ENCODE peak calls at places on chromosomes 16 and 17, in six cellular contexts. C is fibroblast of pulmonary artery; T is thyroid gland; A is stimulated activated CD4-positive, alpha-beta T cell treated with anti-CD3 and anti-CD28 coated beads, Interleukin-1b, Interleukin-23, amount 100 ng/mL, for 1 hour; Q is gastrocnemius medialis; W is activated T-helper 1 cell treated with Interleukin-2 at 50 U/mL for 16 hours. L is an unnamed sample.

GRCh38 chr16:4273858-4274291 is 1.1 kb upstream of the TFAP4 start:
- DNase-seq in C (peak; percentile 75), T (peak; percentile 68), A (no peak), Q (no peak), W (no peak), L (peak; percentile 31)

GRCh38 chr17:66691644-66692500 is 143.0 kb upstream of the CACNG5 start:
- DNase-seq in C (peak; percentile 91), T (no peak), A (no peak), Q (no peak), W (no peak), L (peak; percentile 96)

GRCh38 chr17:68418876-68419275 is 38.4 kb downstream of the WIPI1 start:
- DNase-seq in C (peak; percentile 17), T (no peak), A (no peak), Q (no peak), W (no peak), L (no peak)

GRCh38 chr17:16961792-16962191 is 10.1 kb downstream of the TNFRSF13B start:
- DNase-seq in C (no peak), T (no peak), A (no peak), Q (no peak), W (no peak), L (no peak)

GRCh38 chr16:66845791-66846221 is 1.6 kb downstream of the CA7 start:
- DNase-seq in C (no peak), T (no peak), A (no peak), Q (no peak), W (no peak), L (no peak)

GRCh38 chr17:57597531-57598453 is 147.3 kb downstream of the CCDC182 start:
- DNase-seq in C (peak; percentile 84), T (peak; percentile 74), A (no peak), Q (no peak), W (no peak), L (peak; percentile 85)

GRCh38 chr17:7251330-7252175 is at the start of gene CTDNEP1:
- DNase-seq in C (peak; percentile 100), T (peak; percentile 97), A (peak; percentile 95), Q (peak; percentile 98), W (peak; percentile 98), L (peak; percentile 100)

GRCh38 chr16:15795615-15796014 is 61.2 kb downstream of the MYH11 start:
- DNase-seq in C (no peak), T (no peak), A (no peak), Q (no peak), W (no peak), L (no peak)

GRCh38 chr17:64402469-64402868 is 11.8 kb upstream of the PECAM1 start:
- DNase-seq in C (no peak), T (no peak), A (no peak), Q (no peak), W (no peak), L (no peak)

GRCh38 chr17:57949649-57950048 is 5.6 kb downstream of the CUEDC1 start:
- DNase-seq in C (no peak), T (peak; percentile 41), A (no peak), Q (no peak), W (no peak), L (no peak)

GRCh38 chr17:15168379-15168778 is 96.7 kb downstream of the PMP22 start:
- DNase-seq in C (no peak), T (no peak), A (no peak), Q (no peak), W (no peak), L (no peak)

GRCh38 chr16:82248257-82248656 is 78.2 kb upstream of the MPHOSPH6 start:
- DNase-seq in C (no peak), T (no peak), A (no peak), Q (no peak), W (no peak), L (no peak)

GRCh38 chr17:13508916-13509315 is 92.8 kb downstream of the HS3ST3A1 start:
- DNase-seq in C (peak; percentile 45), T (no peak), A (no peak), Q (no peak), W (no peak), L (peak; percentile 39)

GRCh38 chr16:66580605-66581209 is 1.4 kb downstream of the CMTM2 start:
- DNase-seq in C (peak; percentile 66), T (no peak), A (no peak), Q (no peak), W (no peak), L (peak; percentile 87)

GRCh38 chr17:61408151-61409041 is 8.8 kb downstream of the TBX2 start:
- DNase-seq in C (no peak), T (no peak), A (no peak), Q (no peak), W (no peak), L (no peak)

GRCh38 chr17:18184143-18185007 is 747 bp downstream of the ALKBH5 start:
- DNase-seq in C (peak; percentile 33), T (peak; percentile 41), A (peak; percentile 39), Q (peak; percentile 46), W (peak; percentile 53), L (peak; percentile 46)

GRCh38 chr16:49581630-49582298 is 208.2 kb downstream of the C16orf78 start:
- DNase-seq in C (no peak), T (no peak), A (no peak), Q (no peak), W (no peak), L (no peak)

GRCh38 chr17:75810216-75810615 is 25.6 kb downstream of the UNK start:
- DNase-seq in C (no peak), T (no peak), A (no peak), Q (no peak), W (no peak), L (no peak)

GRCh38 chr17:38904892-38905291 is 20.5 kb upstream of the LASP1NB start:
- DNase-seq in C (no peak), T (no peak), A (no peak), Q (no peak), W (no peak), L (no peak)

GRCh38 chr17:29591737-29592624 is 951 bp upstream of the ANKRD13B start:
- DNase-seq in C (peak; percentile 73), T (peak; percentile 89), A (peak; percentile 76), Q (peak; percentile 73), W (peak; percentile 67), L (peak; percentile 76)

GRCh38 chr17:28684963-28685362 is 23.0 kb downstream of the SUPT6H start:
- DNase-seq in C (peak; percentile 49), T (peak; percentile 94), A (no peak), Q (peak; percentile 65), W (no peak), L (peak; percentile 43)

GRCh38 chr17:64213995-64214507 is 49.0 kb downstream of the TEX2 start:
- DNase-seq in C (no peak), T (no peak), A (no peak), Q (no peak), W (no peak), L (peak; percentile 54)

GRCh38 chr16:81158964-81159363 is 62.8 kb upstream of the GCSH start:
- DNase-seq in C (no peak), T (no peak), A (no peak), Q (no peak), W (no peak), L (no peak)

GRCh38 chr17:2264023-2264860 is 39.3 kb downstream of the SMG6 start:
- DNase-seq in C (peak; percentile 57), T (no peak), A (no peak), Q (no peak), W (no peak), L (peak; percentile 48)

GRCh38 chr17:73604046-73604445 is 40.2 kb downstream of the SDK2 start:
- DNase-seq in C (no peak), T (no peak), A (no peak), Q (no peak), W (no peak), L (no peak)

GRCh38 chr17:27596106-27596505 is 34.9 kb upstream of the LGALS9 start:
- DNase-seq in C (peak; percentile 38), T (peak; percentile 68), A (no peak), Q (no peak), W (no peak), L (no peak)

GRCh38 chr17:69761767-69762321 is 313.2 kb upstream of the KCNJ16 start:
- DNase-seq in C (peak; percentile 88), T (no peak), A (no peak), Q (no peak), W (no peak), L (peak; percentile 89)

GRCh38 chr17:5413682-5414081 is 5.8 kb downstream of the NUP88 start:
- DNase-seq in C (peak; percentile 80), T (no peak), A (no peak), Q (no peak), W (no peak), L (peak; percentile 87)

GRCh38 chr16:52294660-52295059 is 252.3 kb downstream of the TOX3 start:
- DNase-seq in C (no peak), T (no peak), A (no peak), Q (no peak), W (no peak), L (no peak)

GRCh38 chr17:44898768-44899073 is 524 bp downstream of the EFTUD2 start:
- DNase-seq in C (peak; percentile 40), T (peak; percentile 19), A (no peak), Q (no peak), W (no peak), L (peak; percentile 52)

GRCh38 chr17:17846003-17846402 is 9.2 kb upstream of the SREBF1 start:
- DNase-seq in C (no peak), T (no peak), A (no peak), Q (no peak), W (no peak), L (no peak)

GRCh38 chr16:87131061-87131995 is 185.9 kb downstream of the C16orf95 start:
- DNase-seq in C (no peak), T (no peak), A (no peak), Q (no peak), W (no peak), L (no peak)